ENCODE peak calls at places on chromosomes 6 and 20, in seven cellular contexts. One of them, this sample, is unnamed.
A peak's percentile ranks its signal among the peaks of the same experiment; 100 is the strongest.

GRCh38 chr20:47875302-47876025 is 90.2 kb upstream of the SULF2 start:
- DNase-seq in GM23338: no peak
- DNase-seq in fibroblast of mammary gland: no peak
- DNase-seq in lower lobe of right lung: no peak
- DNase-seq in heart left ventricle: no peak
- DNase-seq in SK-N-SH: no peak
- DNase-seq in CD8-positive, alpha-beta T cell: no peak
- DNase-seq in this sample: peak; percentile 64

GRCh38 chr6:135277422-135277821 is 96.3 kb downstream of the MYB start:
- DNase-seq in fibroblast of mammary gland: no peak
- DNase-seq in lower lobe of right lung: no peak
- DNase-seq in GM23338: no peak
- DNase-seq in CD8-positive, alpha-beta T cell: no peak
- DNase-seq in SK-N-SH: no peak
- DNase-seq in heart left ventricle: no peak
- DNase-seq in this sample: no peak

GRCh38 chr6:10418862-10419748 is 4.2 kb upstream of the TFAP2A start:
- DNase-seq in SK-N-SH: no peak
- DNase-seq in fibroblast of mammary gland: no peak
- DNase-seq in lower lobe of right lung: peak; percentile 43
- DNase-seq in CD8-positive, alpha-beta T cell: no peak
- DNase-seq in heart left ventricle: no peak
- DNase-seq in GM23338: peak; percentile 95
- DNase-seq in this sample: no peak

GRCh38 chr6:33869826-33870423 is 66.1 kb upstream of the MLN start:
- DNase-seq in lower lobe of right lung: peak; percentile 18
- DNase-seq in SK-N-SH: no peak
- DNase-seq in heart left ventricle: no peak
- DNase-seq in CD8-positive, alpha-beta T cell: no peak
- DNase-seq in fibroblast of mammary gland: no peak
- DNase-seq in GM23338: peak; percentile 61
- DNase-seq in this sample: no peak

GRCh38 chr20:37295595-37295994 is 6.1 kb downstream of the MANBAL start:
- DNase-seq in heart left ventricle: no peak
- DNase-seq in GM23338: peak; percentile 35
- DNase-seq in CD8-positive, alpha-beta T cell: no peak
- DNase-seq in SK-N-SH: no peak
- DNase-seq in lower lobe of right lung: no peak
- DNase-seq in fibroblast of mammary gland: no peak
- DNase-seq in this sample: no peak

GRCh38 chr6:163705923-163706322 is 291.4 kb downstream of the QKI start:
- DNase-seq in GM23338: no peak
- DNase-seq in fibroblast of mammary gland: no peak
- DNase-seq in CD8-positive, alpha-beta T cell: no peak
- DNase-seq in SK-N-SH: no peak
- DNase-seq in lower lobe of right lung: no peak
- DNase-seq in heart left ventricle: no peak
- DNase-seq in this sample: no peak

GRCh38 chr6:27260339-27260738 is 12.8 kb downstream of the PRSS16 start:
- DNase-seq in SK-N-SH: no peak
- DNase-seq in GM23338: peak; percentile 77
- DNase-seq in fibroblast of mammary gland: peak; percentile 25
- DNase-seq in heart left ventricle: no peak
- DNase-seq in CD8-positive, alpha-beta T cell: no peak
- DNase-seq in lower lobe of right lung: no peak
- DNase-seq in this sample: no peak

GRCh38 chr20:9186396-9186795 is 117.5 kb downstream of the PLCB4 start:
- DNase-seq in SK-N-SH: no peak
- DNase-seq in lower lobe of right lung: no peak
- DNase-seq in CD8-positive, alpha-beta T cell: no peak
- DNase-seq in fibroblast of mammary gland: no peak
- DNase-seq in GM23338: no peak
- DNase-seq in heart left ventricle: no peak
- DNase-seq in this sample: no peak

GRCh38 chr20:20237093-20237959 is 130.6 kb upstream of the INSM1 start:
- DNase-seq in SK-N-SH: peak; percentile 71
- DNase-seq in fibroblast of mammary gland: peak; percentile 27
- DNase-seq in lower lobe of right lung: no peak
- DNase-seq in CD8-positive, alpha-beta T cell: no peak
- DNase-seq in GM23338: peak; percentile 81
- DNase-seq in heart left ventricle: peak; percentile 32
- DNase-seq in this sample: peak; percentile 29

GRCh38 chr6:111230351-111231077 is 143.2 kb downstream of the SLC16A10 start:
- DNase-seq in lower lobe of right lung: no peak
- DNase-seq in CD8-positive, alpha-beta T cell: no peak
- DNase-seq in heart left ventricle: no peak
- DNase-seq in SK-N-SH: no peak
- DNase-seq in fibroblast of mammary gland: peak; percentile 83
- DNase-seq in GM23338: no peak
- DNase-seq in this sample: peak; percentile 79

GRCh38 chr6:111228094-111228493 is 140.8 kb downstream of the SLC16A10 start:
- DNase-seq in heart left ventricle: no peak
- DNase-seq in CD8-positive, alpha-beta T cell: no peak
- DNase-seq in SK-N-SH: no peak
- DNase-seq in lower lobe of right lung: no peak
- DNase-seq in GM23338: no peak
- DNase-seq in fibroblast of mammary gland: peak; percentile 48
- DNase-seq in this sample: peak; percentile 12

DNA sequence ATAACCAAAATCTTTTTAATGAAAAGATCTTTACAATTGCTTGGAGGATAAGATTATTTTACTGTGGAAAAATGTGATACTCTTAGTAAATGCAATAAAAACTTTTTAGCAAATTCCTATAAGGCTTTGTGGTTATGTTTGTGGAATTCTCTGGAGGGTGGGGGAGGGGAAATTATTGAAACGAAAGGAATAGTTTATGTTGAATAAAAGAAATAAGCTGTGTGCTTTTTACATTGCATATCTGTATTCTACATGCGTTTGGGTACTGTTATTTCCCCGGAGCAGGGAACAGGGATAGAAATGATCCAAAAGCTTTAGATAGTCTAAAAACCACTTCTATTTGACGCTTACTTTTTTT is 143.8 kb downstream of the SLC16A10 start:
- DNase-seq in SK-N-SH: no peak
- DNase-seq in lower lobe of right lung: no peak
- DNase-seq in fibroblast of mammary gland: no peak
- DNase-seq in heart left ventricle: no peak
- DNase-seq in GM23338: no peak
- DNase-seq in CD8-positive, alpha-beta T cell: no peak
- DNase-seq in this sample: peak; percentile 22
- TF ChIP-seq CTCF in SK-N-SH: no peak
- TF ChIP-seq CTCF in lower lobe of right lung: no peak
- TF ChIP-seq CTCF in fibroblast of mammary gland: no peak
- TF ChIP-seq CTCF in heart left ventricle: no peak
- TF ChIP-seq CTCF in GM23338: no peak
- TF ChIP-seq CTCF in CD8-positive, alpha-beta T cell: no peak
- TF ChIP-seq CTCF in this sample: no peak

DNA sequence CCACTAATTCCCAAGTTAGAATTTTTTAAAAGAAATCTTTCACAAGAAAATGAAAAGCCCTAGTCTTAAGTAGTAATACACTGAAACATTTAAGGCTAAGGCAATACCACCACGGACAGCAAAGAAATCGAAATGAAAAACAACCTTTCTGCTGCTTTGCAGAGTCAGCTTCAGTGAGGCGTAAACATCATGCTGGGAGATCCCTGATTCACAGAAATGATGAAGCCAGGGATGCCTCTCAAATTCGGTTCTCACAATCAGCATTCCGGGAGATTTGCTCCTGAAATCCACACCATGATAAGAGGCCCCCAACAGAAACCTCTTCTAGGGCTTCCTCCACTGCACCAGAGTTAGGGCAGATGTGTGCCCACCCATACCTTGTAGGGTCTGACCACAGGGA is 18.6 kb downstream of the RRBP1 start:
- DNase-seq in heart left ventricle: no peak
- DNase-seq in SK-N-SH: no peak
- DNase-seq in lower lobe of right lung: no peak
- DNase-seq in CD8-positive, alpha-beta T cell: no peak
- DNase-seq in fibroblast of mammary gland: peak; percentile 65
- DNase-seq in GM23338: peak; percentile 32
- DNase-seq in this sample: no peak
- TF ChIP-seq CTCF in heart left ventricle: no peak
- TF ChIP-seq CTCF in SK-N-SH: no peak
- TF ChIP-seq CTCF in lower lobe of right lung: no peak
- TF ChIP-seq CTCF in CD8-positive, alpha-beta T cell: no peak
- TF ChIP-seq CTCF in fibroblast of mammary gland: no peak
- TF ChIP-seq CTCF in GM23338: no peak
- TF ChIP-seq CTCF in this sample: no peak

GRCh38 chr20:57710841-57711240 is 1.0 kb upstream of the PMEPA1 start:
- DNase-seq in SK-N-SH: no peak
- DNase-seq in CD8-positive, alpha-beta T cell: no peak
- DNase-seq in heart left ventricle: no peak
- DNase-seq in fibroblast of mammary gland: no peak
- DNase-seq in lower lobe of right lung: no peak
- DNase-seq in GM23338: no peak
- DNase-seq in this sample: no peak

GRCh38 chr20:57711311-57711712 is 1.5 kb upstream of the PMEPA1 start:
- DNase-seq in heart left ventricle: no peak
- DNase-seq in lower lobe of right lung: no peak
- DNase-seq in fibroblast of mammary gland: no peak
- DNase-seq in SK-N-SH: peak; percentile 67
- DNase-seq in CD8-positive, alpha-beta T cell: no peak
- DNase-seq in GM23338: no peak
- DNase-seq in this sample: no peak

GRCh38 chr20:57711826-57712225 is 2.0 kb upstream of the PMEPA1 start:
- DNase-seq in CD8-positive, alpha-beta T cell: no peak
- DNase-seq in GM23338: no peak
- DNase-seq in lower lobe of right lung: no peak
- DNase-seq in SK-N-SH: no peak
- DNase-seq in heart left ventricle: no peak
- DNase-seq in fibroblast of mammary gland: no peak
- DNase-seq in this sample: no peak

GRCh38 chr20:57708694-57709673 is 831 bp downstream of the PMEPA1 start:
- DNase-seq in heart left ventricle: peak; percentile 62
- DNase-seq in SK-N-SH: peak; percentile 82
- DNase-seq in GM23338: no peak
- DNase-seq in fibroblast of mammary gland: no peak
- DNase-seq in CD8-positive, alpha-beta T cell: peak; percentile 67
- DNase-seq in lower lobe of right lung: no peak
- DNase-seq in this sample: no peak

DNA sequence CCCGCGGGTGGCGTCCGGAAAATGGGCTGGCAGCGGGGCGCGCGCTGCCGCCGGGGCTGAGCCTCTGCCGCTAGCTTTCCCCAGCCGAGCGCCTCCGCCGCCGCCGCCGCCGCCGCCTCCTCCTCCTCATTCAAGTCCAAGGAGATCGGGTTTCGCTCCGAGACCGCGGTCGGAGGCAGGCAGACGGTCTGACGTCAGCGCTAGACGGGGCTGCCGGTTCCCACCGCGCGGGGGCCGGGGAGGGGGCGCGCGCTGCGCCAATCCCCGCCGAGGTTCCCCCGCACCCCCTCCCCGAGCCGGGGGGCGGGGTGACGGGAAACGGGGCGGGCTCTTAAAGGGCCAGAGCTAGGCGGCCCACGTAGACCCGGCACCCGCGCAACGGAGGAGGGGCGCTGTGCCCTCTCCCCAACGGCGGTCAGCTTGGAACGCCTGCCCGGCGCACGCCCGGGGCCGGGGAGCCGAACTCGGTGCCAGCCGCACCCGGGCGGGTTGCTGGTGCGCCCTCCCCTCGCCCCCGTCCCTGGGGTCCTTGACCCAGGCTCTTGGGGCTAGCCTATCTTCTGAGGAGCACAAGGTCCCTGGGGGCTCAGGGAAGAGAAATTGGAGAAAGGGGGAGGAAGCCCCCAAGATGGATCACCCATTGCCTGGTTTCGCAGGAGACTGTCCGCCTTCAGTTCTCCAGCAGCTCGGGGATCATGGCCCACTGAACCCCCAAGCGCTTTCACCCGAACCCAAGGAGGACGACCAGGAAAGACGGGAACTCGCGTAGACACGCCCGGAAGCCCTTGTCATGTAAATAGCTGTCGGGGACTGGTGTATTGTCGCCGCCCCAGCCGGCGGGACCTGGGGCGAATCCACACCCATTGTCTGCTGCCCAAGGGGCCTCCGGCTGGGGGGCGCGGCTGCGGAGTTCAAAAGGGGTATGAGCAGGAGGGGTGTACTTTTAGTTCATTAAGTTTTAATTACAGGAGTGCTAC is at the start of gene PMEPA1:
- DNase-seq in SK-N-SH: peak; percentile 99
- DNase-seq in fibroblast of mammary gland: peak; percentile 90
- DNase-seq in lower lobe of right lung: peak; percentile 95
- DNase-seq in GM23338: peak; percentile 96
- DNase-seq in CD8-positive, alpha-beta T cell: peak; percentile 97
- DNase-seq in heart left ventricle: peak; percentile 97
- DNase-seq in this sample: peak; percentile 96
- TF ChIP-seq CTCF in SK-N-SH: no peak
- TF ChIP-seq CTCF in fibroblast of mammary gland: no peak
- TF ChIP-seq CTCF in lower lobe of right lung: no peak
- TF ChIP-seq CTCF in GM23338: no peak
- TF ChIP-seq CTCF in CD8-positive, alpha-beta T cell: no peak
- TF ChIP-seq CTCF in heart left ventricle: no peak
- TF ChIP-seq CTCF in this sample: no peak

GRCh38 chr6:148608211-148608951 is 138.4 kb upstream of the UST start:
- DNase-seq in lower lobe of right lung: no peak
- DNase-seq in SK-N-SH: no peak
- DNase-seq in heart left ventricle: no peak
- DNase-seq in fibroblast of mammary gland: peak; percentile 41
- DNase-seq in GM23338: peak; percentile 57
- DNase-seq in CD8-positive, alpha-beta T cell: no peak
- DNase-seq in this sample: peak; percentile 72
- TF ChIP-seq CTCF in lower lobe of right lung: peak; percentile 35
- TF ChIP-seq CTCF in SK-N-SH: peak; percentile 62
- TF ChIP-seq CTCF in heart left ventricle: no peak
- TF ChIP-seq CTCF in fibroblast of mammary gland: peak; percentile 72
- TF ChIP-seq CTCF in GM23338: peak; percentile 81
- TF ChIP-seq CTCF in CD8-positive, alpha-beta T cell: no peak
- TF ChIP-seq CTCF in this sample: peak; percentile 51

DNA sequence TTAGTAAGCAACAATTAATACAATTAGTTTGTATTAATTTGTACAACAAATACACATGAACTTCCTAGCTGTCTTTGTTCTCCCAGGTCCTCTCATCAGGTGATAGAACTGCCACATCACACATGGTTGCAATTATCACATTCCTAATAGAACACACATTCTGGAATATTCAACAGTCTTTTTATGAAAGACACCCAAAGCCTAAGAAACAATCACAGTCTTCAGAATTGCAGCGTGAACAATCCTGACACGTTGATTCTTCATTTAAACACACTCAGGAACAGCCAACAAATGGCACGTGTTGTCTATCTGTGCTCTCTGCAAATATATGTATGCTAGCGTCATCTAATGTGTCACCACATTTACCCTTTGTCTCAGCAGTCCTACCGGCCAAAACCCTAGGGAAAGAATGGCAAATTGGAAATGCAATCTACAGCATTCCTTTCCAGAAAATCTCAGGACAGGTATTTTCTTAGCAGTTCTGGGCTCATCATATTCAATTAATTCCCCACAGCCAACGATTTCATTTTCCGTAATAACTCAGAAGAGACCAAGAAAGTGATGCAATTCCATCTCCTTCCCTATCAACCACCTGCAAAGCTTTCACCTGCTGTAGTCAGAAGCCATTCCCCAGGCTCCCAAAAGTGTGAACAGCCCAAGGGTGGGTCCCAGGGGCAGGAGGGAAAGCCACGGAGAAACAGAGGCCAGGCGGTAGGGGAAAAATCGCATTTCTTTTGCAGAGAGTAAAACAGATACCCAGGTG is 280.3 kb upstream of the JARID2 start:
- DNase-seq in heart left ventricle: no peak
- DNase-seq in lower lobe of right lung: no peak
- DNase-seq in GM23338: no peak
- DNase-seq in SK-N-SH: no peak
- DNase-seq in fibroblast of mammary gland: no peak
- DNase-seq in CD8-positive, alpha-beta T cell: no peak
- DNase-seq in this sample: peak; percentile 47
- TF ChIP-seq CTCF in heart left ventricle: no peak
- TF ChIP-seq CTCF in lower lobe of right lung: no peak
- TF ChIP-seq CTCF in GM23338: no peak
- TF ChIP-seq CTCF in SK-N-SH: no peak
- TF ChIP-seq CTCF in fibroblast of mammary gland: no peak
- TF ChIP-seq CTCF in CD8-positive, alpha-beta T cell: no peak
- TF ChIP-seq CTCF in this sample: no peak

GRCh38 chr6:55794136-55794812 is 81.1 kb downstream of the BMP5 start:
- DNase-seq in GM23338: no peak
- DNase-seq in lower lobe of right lung: no peak
- DNase-seq in SK-N-SH: no peak
- DNase-seq in CD8-positive, alpha-beta T cell: no peak
- DNase-seq in heart left ventricle: no peak
- DNase-seq in fibroblast of mammary gland: peak; percentile 94
- DNase-seq in this sample: peak; percentile 28
- TF ChIP-seq CTCF in GM23338: no peak
- TF ChIP-seq CTCF in lower lobe of right lung: no peak
- TF ChIP-seq CTCF in SK-N-SH: no peak
- TF ChIP-seq CTCF in CD8-positive, alpha-beta T cell: no peak
- TF ChIP-seq CTCF in heart left ventricle: no peak
- TF ChIP-seq CTCF in fibroblast of mammary gland: no peak
- TF ChIP-seq CTCF in this sample: no peak

This sample was measured in AG10803.